ENCODE peak calls at places on chromosomes 11 and 22, in seven cellular contexts. N, L, J, O, X, A and B are unnamed samples.

GRCh38 chr11:111379500-111380136 is 543 bp upstream of the POU2AF1 start:
- DNase-seq in A (no peak), O (no peak), J (no peak), N (no peak), L (no peak), X (no peak), B (no peak)

GRCh38 chr11:100999756-101000155 is 129.9 kb downstream of the PGR start:
- DNase-seq in O (no peak), L (no peak), J (no peak), N (no peak), A (no peak), X (no peak), B (no peak)

GRCh38 chr22:43812890-43813289 is 785 bp upstream of the EFCAB6 start:
- DNase-seq in A (no peak), J (no peak), O (no peak), N (no peak), X (no peak), L (no peak), B (no peak)

GRCh38 chr22:40345271-40345670 is 1.0 kb upstream of the ADSL start:
- DNase-seq in L (no peak), X (no peak), J (peak), O (no peak), N (no peak), A (peak), B (peak)

GRCh38 chr22:29030016-29030617 is 31.5 kb downstream of the C22orf31 start:
- DNase-seq in A (peak), X (peak), O (no peak), J (peak), L (no peak), N (no peak), B (peak)

GRCh38 chr11:116472661-116473060 is 300.1 kb downstream of the BUD13 start:
- DNase-seq in J (no peak), N (no peak), L (no peak), O (no peak), X (no peak), A (no peak), B (no peak)

GRCh38 chr22:50606126-50606525 is 5.5 kb downstream of the MAPK8IP2 start:
- DNase-seq in L (no peak), O (no peak), N (no peak), J (no peak), X (no peak), A (no peak), B (no peak)

GRCh38 chr11:95148421-95148820 is 58.8 kb downstream of the ENDOD1 start:
- DNase-seq in J (no peak), L (no peak), A (no peak), N (no peak), O (no peak), X (no peak), B (no peak)

GRCh38 chr22:20550057-20550817 is 42.8 kb downstream of the MED15 start:
- DNase-seq in O (no peak), J (peak), L (no peak), X (no peak), A (no peak), N (no peak), B (no peak)
- H3K4me3 ChIP-seq in O (no peak), J (no peak), L (no peak), X (no peak), A (no peak), N (no peak), B (no peak)

GRCh38 chr11:27648840-27649239 is 51.4 kb downstream of the BDNF start:
- DNase-seq in L (no peak), J (no peak), X (no peak), N (no peak), O (no peak), A (no peak), B (no peak)

GRCh38 chr11:27640954-27641353 is 59.3 kb downstream of the BDNF start:
- DNase-seq in X (no peak), O (no peak), N (no peak), A (no peak), L (no peak), J (no peak), B (no peak)

GRCh38 chr11:27646051-27646818 is 54.0 kb downstream of the BDNF start:
- DNase-seq in A (no peak), L (no peak), X (no peak), N (peak), J (no peak), O (no peak), B (peak)

GRCh38 chr11:27642954-27643353 is 57.3 kb downstream of the BDNF start:
- DNase-seq in X (no peak), N (no peak), L (no peak), J (no peak), O (no peak), A (no peak), B (peak)
- TF ChIP-seq CTCF in X (no peak), N (peak), L (no peak), J (no peak), O (no peak), A (no peak), B (peak)

DNA sequence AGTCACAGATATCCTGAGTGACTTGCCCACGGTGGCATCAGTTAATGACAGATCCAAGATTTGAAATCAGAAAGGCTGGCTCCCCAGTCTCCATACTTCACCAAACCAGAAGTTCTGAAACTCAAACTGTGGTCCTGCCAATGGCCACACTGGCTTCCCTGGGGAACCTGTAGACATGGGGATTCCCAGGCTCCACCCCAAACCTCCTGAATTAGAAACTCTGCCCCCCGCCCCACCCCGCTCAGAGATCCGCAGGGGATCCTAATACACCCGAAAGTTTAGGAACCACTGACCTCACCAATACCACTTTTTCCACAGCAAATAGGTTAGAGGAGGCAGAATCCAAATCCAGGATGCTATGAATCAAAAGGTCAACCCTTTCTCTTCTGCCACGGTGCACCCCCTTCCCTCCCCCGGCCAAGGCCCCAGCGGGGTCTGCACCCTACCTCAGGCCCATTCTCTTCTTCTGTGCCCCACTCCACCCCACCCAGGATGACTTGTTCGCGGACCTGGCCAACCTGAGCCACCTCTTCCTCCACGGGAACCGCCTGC is 15.4 kb downstream of the RTN4RL2 start:
- DNase-seq in L (no peak), A (no peak), J (no peak), X (no peak), N (no peak), O (no peak), B (no peak)
- H3K4me3 ChIP-seq in L (peak), A (peak), J (no peak), X (peak), N (peak), O (no peak), B (no peak)

GRCh38 chr11:44938066-44938691 is 12.5 kb downstream of the TP53I11 start:
- DNase-seq in A (no peak), N (no peak), J (no peak), L (no peak), O (no peak), X (no peak), B (no peak)

GRCh38 chr11:44941286-44942021 is 9.2 kb downstream of the TP53I11 start:
- DNase-seq in N (no peak), L (no peak), O (no peak), J (no peak), A (no peak), X (no peak), B (no peak)

GRCh38 chr11:44940424-44940823 is 10.3 kb downstream of the TP53I11 start:
- DNase-seq in L (no peak), A (no peak), X (no peak), N (no peak), O (no peak), J (no peak), B (no peak)

GRCh38 chr11:44940835-44941234 is 9.8 kb downstream of the TP53I11 start:
- DNase-seq in N (no peak), L (no peak), J (no peak), A (no peak), X (no peak), O (no peak), B (no peak)

GRCh38 chr11:44939673-44940072 is 11.0 kb downstream of the TP53I11 start:
- DNase-seq in J (no peak), O (no peak), N (peak), L (no peak), X (no peak), A (no peak), B (no peak)
- TF ChIP-seq CTCF in J (peak), O (no peak), N (peak), L (no peak), X (no peak), A (no peak), B (no peak)

GRCh38 chr11:122230387-122230760 is 114.4 kb upstream of the BLID start:
- DNase-seq in X (no peak), N (no peak), J (no peak), L (no peak), A (peak), O (no peak), B (no peak)

GRCh38 chr11:122229078-122229477 is 113.1 kb upstream of the BLID start:
- DNase-seq in X (no peak), J (no peak), A (peak), O (no peak), L (no peak), N (no peak), B (no peak)

GRCh38 chr11:122226810-122227379 is 110.9 kb upstream of the BLID start:
- DNase-seq in O (no peak), L (no peak), X (no peak), N (no peak), J (peak), A (peak), B (no peak)

GRCh38 chr11:122232985-122233384 is 117.0 kb upstream of the BLID start:
- DNase-seq in J (no peak), N (no peak), L (no peak), O (no peak), A (no peak), X (no peak), B (no peak)

GRCh38 chr11:122229611-122230386 is 113.8 kb upstream of the BLID start:
- DNase-seq in O (no peak), A (peak), X (no peak), L (no peak), J (no peak), N (no peak), B (no peak)
- H3K4me3 ChIP-seq in O (no peak), A (no peak), X (no peak), L (no peak), J (no peak), N (no peak), B (no peak)